ENCODE peak calls at places on chromosomes 7 and 10, in nine cellular contexts. G is heart right ventricle; K is upper lobe of right lung; Q is stimulated activated CD8-positive, alpha-beta memory T cell treated with anti-CD3 and anti-CD28 coated beads, Interleukin-15, amount 100 ng/mL, for 24 hours; M is mammary epithelial cell; E is fibroblast of pulmonary artery; S is brain microvascular endothelial cell; L is T-cell; O is EH. N is an unnamed sample.
A peak's percentile ranks its signal among the peaks of the same experiment; 100 is the strongest.

GRCh38 chr7:17772581-17773288 is 167.6 kb downstream of the SNX13 start:
- DNase-seq in G (no peak), K (no peak), Q (no peak), M (no peak), E (no peak), S (no peak), L (no peak), O (no peak), N (no peak)

GRCh38 chr7:129779602-129780256 is 168.2 kb downstream of the NRF1 start:
- DNase-seq in G (no peak), K (peak; percentile 91), Q (no peak), M (peak; percentile 82), E (no peak), S (no peak), L (no peak), O (no peak), N (peak; percentile 63)

GRCh38 chr7:32941181-32941995 is 15.9 kb upstream of the FKBP9 start:
- DNase-seq in G (no peak), K (no peak), Q (no peak), M (peak; percentile 23), E (no peak), S (no peak), L (no peak), O (peak; percentile 8), N (no peak)

GRCh38 chr10:70528726-70529362 is 50.3 kb downstream of the PALD1 start:
- DNase-seq in G (peak; percentile 38), K (no peak), Q (no peak), M (peak; percentile 59), E (peak; percentile 68), S (peak; percentile 67), L (no peak), O (peak; percentile 78), N (peak; percentile 79)

GRCh38 chr7:66641526-66641871 is 12.8 kb downstream of the KCTD7 start:
- DNase-seq in G (no peak), K (no peak), Q (no peak), M (no peak), E (no peak), S (no peak), L (no peak), O (no peak), N (no peak)

GRCh38 chr10:78898341-78899097 is 170.2 kb upstream of the ZMIZ1 start:
- DNase-seq in G (no peak), K (no peak), Q (no peak), M (no peak), E (no peak), S (no peak), L (no peak), O (no peak), N (no peak)

GRCh38 chr7:105611856-105612775 is 30.8 kb upstream of the EFCAB10 start:
- DNase-seq in G (no peak), K (peak; percentile 23), Q (no peak), M (no peak), E (peak; percentile 37), S (peak; percentile 6), L (no peak), O (no peak), N (no peak)

GRCh38 chr7:127154101-127154500 is 98.6 kb downstream of the GRM8 start:
- DNase-seq in G (no peak), K (no peak), Q (no peak), M (no peak), E (no peak), S (no peak), L (no peak), O (no peak), N (no peak)

GRCh38 chr10:45505336-45505735 is 131.3 kb downstream of the ALOX5 start:
- DNase-seq in G (no peak), K (no peak), Q (no peak), M (no peak), E (no peak), S (no peak), L (no peak), O (no peak), N (no peak)

GRCh38 chr7:110027385-110027784 is 1063.5 kb upstream of the LRRN3 start:
- DNase-seq in G (no peak), K (no peak), Q (no peak), M (no peak), E (no peak), S (no peak), L (no peak), O (no peak), N (no peak)

GRCh38 chr10:26914898-26915297 is 54.1 kb upstream of the ABI1 start:
- DNase-seq in G (no peak), K (no peak), Q (no peak), M (no peak), E (no peak), S (no peak), L (no peak), O (peak; percentile 60), N (no peak)

GRCh38 chr7:18356195-18356645 is 139.3 kb upstream of the HDAC9 start:
- DNase-seq in G (no peak), K (no peak), Q (no peak), M (peak; percentile 16), E (peak; percentile 55), S (no peak), L (no peak), O (peak; percentile 60), N (peak; percentile 60)

GRCh38 chr10:91433620-91434019 is 23.5 kb downstream of the HECTD2 start:
- DNase-seq in G (no peak), K (no peak), Q (no peak), M (no peak), E (no peak), S (no peak), L (no peak), O (no peak), N (no peak)

GRCh38 chr7:66183700-66184099 is 21.4 kb upstream of the TPST1 start:
- DNase-seq in G (no peak), K (no peak), Q (no peak), M (peak; percentile 61), E (peak; percentile 87), S (peak; percentile 92), L (no peak), O (peak; percentile 86), N (peak; percentile 80)

GRCh38 chr10:1050145-1050544 is 1.2 kb upstream of the IDI1 start:
- DNase-seq in G (no peak), K (no peak), Q (no peak), M (no peak), E (peak; percentile 45), S (no peak), L (no peak), O (no peak), N (no peak)

GRCh38 chr10:132850896-132851295 is 64.9 kb upstream of the NKX6-2 start:
- DNase-seq in G (no peak), K (peak; percentile 42), Q (no peak), M (no peak), E (no peak), S (no peak), L (no peak), O (no peak), N (no peak)

GRCh38 chr10:103693812-103694205 is 161.6 kb downstream of the SH3PXD2A start:
- DNase-seq in G (no peak), K (no peak), Q (no peak), M (no peak), E (no peak), S (no peak), L (no peak), O (no peak), N (no peak)

GRCh38 chr10:133096616-133097269 is 9.0 kb downstream of the ADGRA1 start:
- DNase-seq in G (no peak), K (no peak), Q (no peak), M (no peak), E (no peak), S (no peak), L (no peak), O (no peak), N (no peak)

GRCh38 chr7:128014864-128015263 is 16.4 kb downstream of the LRRC4 start:
- DNase-seq in G (no peak), K (no peak), Q (no peak), M (peak; percentile 39), E (no peak), S (no peak), L (no peak), O (no peak), N (no peak)

GRCh38 chr7:90596745-90597526 is 815 bp downstream of the CDK14 start:
- DNase-seq in G (no peak), K (no peak), Q (no peak), M (peak; percentile 57), E (peak; percentile 58), S (peak; percentile 44), L (no peak), O (peak; percentile 47), N (peak; percentile 53)

GRCh38 chr7:24368161-24368560 is 84.2 kb downstream of the NPY start:
- DNase-seq in G (no peak), K (no peak), Q (no peak), M (no peak), E (no peak), S (no peak), L (no peak), O (no peak), N (no peak)

GRCh38 chr7:24216576-24217116 is 67.3 kb upstream of the NPY start:
- DNase-seq in G (no peak), K (no peak), Q (no peak), M (peak; percentile 25), E (peak; percentile 9), S (no peak), L (no peak), O (peak; percentile 53), N (no peak)

GRCh38 chr10:63554666-63555065 is 33.5 kb downstream of the REEP3 start:
- DNase-seq in G (no peak), K (no peak), Q (no peak), M (peak; percentile 82), E (peak; percentile 74), S (peak; percentile 93), L (peak; percentile 48), O (peak; percentile 95), N (peak; percentile 86)

N was measured in AG20443.